ENCODE peak calls at places on chromosomes 7 and 10, in six cellular contexts. One of them, this sample, is unnamed.

GRCh38 chr10:78672898-78673297 is 395.9 kb upstream of the ZMIZ1 start:
- DNase-seq in posterior cingulate gyrus: no peak
- DNase-seq in MM.1S: no peak
- DNase-seq in fibroblast of the aortic adventitia: peak
- DNase-seq in WERI-Rb-1: no peak
- DNase-seq in NCI-H1417 treated with DMSO at 0.1 percent for 48 hours: no peak
- DNase-seq in this sample: no peak

GRCh38 chr7:110568388-110568787 is 522.5 kb upstream of the LRRN3 start:
- DNase-seq in posterior cingulate gyrus: no peak
- DNase-seq in MM.1S: no peak
- DNase-seq in fibroblast of the aortic adventitia: no peak
- DNase-seq in WERI-Rb-1: no peak
- DNase-seq in NCI-H1417 treated with DMSO at 0.1 percent for 48 hours: no peak
- DNase-seq in this sample: no peak

GRCh38 chr7:111560773-111561658 is 1.3 kb downstream of the IMMP2L start:
- DNase-seq in posterior cingulate gyrus: no peak
- DNase-seq in MM.1S: no peak
- DNase-seq in fibroblast of the aortic adventitia: peak
- DNase-seq in WERI-Rb-1: no peak
- DNase-seq in NCI-H1417 treated with DMSO at 0.1 percent for 48 hours: no peak
- DNase-seq in this sample: no peak

GRCh38 chr7:114949227-114949626 is 27.3 kb downstream of the MDFIC start:
- DNase-seq in posterior cingulate gyrus: no peak
- DNase-seq in MM.1S: peak
- DNase-seq in fibroblast of the aortic adventitia: no peak
- DNase-seq in WERI-Rb-1: no peak
- DNase-seq in NCI-H1417 treated with DMSO at 0.1 percent for 48 hours: no peak
- DNase-seq in this sample: no peak

GRCh38 chr10:78757542-78757941 is 311.2 kb upstream of the ZMIZ1 start:
- DNase-seq in posterior cingulate gyrus: no peak
- DNase-seq in MM.1S: no peak
- DNase-seq in fibroblast of the aortic adventitia: peak
- DNase-seq in WERI-Rb-1: no peak
- DNase-seq in NCI-H1417 treated with DMSO at 0.1 percent for 48 hours: no peak
- DNase-seq in this sample: no peak

GRCh38 chr7:115208710-115209540 is 287.0 kb downstream of the MDFIC start:
- DNase-seq in posterior cingulate gyrus: no peak
- DNase-seq in MM.1S: no peak
- DNase-seq in fibroblast of the aortic adventitia: no peak
- DNase-seq in WERI-Rb-1: peak
- DNase-seq in NCI-H1417 treated with DMSO at 0.1 percent for 48 hours: no peak
- DNase-seq in this sample: no peak

GRCh38 chr10:30062090-30062489 is 2.7 kb upstream of the JCAD start:
- DNase-seq in posterior cingulate gyrus: no peak
- DNase-seq in MM.1S: no peak
- DNase-seq in fibroblast of the aortic adventitia: peak
- DNase-seq in WERI-Rb-1: no peak
- DNase-seq in NCI-H1417 treated with DMSO at 0.1 percent for 48 hours: no peak
- DNase-seq in this sample: no peak

GRCh38 chr10:61642692-61643091 is 20.0 kb upstream of the CABCOCO1 start:
- DNase-seq in posterior cingulate gyrus: no peak
- DNase-seq in MM.1S: no peak
- DNase-seq in fibroblast of the aortic adventitia: peak
- DNase-seq in WERI-Rb-1: no peak
- DNase-seq in NCI-H1417 treated with DMSO at 0.1 percent for 48 hours: no peak
- DNase-seq in this sample: no peak

GRCh38 chr7:112985377-112985987 is 101.1 kb downstream of the GPR85 start:
- DNase-seq in posterior cingulate gyrus: no peak
- DNase-seq in MM.1S: no peak
- DNase-seq in fibroblast of the aortic adventitia: peak
- DNase-seq in WERI-Rb-1: no peak
- DNase-seq in NCI-H1417 treated with DMSO at 0.1 percent for 48 hours: no peak
- DNase-seq in this sample: no peak

GRCh38 chr10:11639861-11640764 is 28.7 kb upstream of the USP6NL start:
- DNase-seq in posterior cingulate gyrus: no peak
- DNase-seq in MM.1S: no peak
- DNase-seq in fibroblast of the aortic adventitia: no peak
- DNase-seq in WERI-Rb-1: no peak
- DNase-seq in NCI-H1417 treated with DMSO at 0.1 percent for 48 hours: no peak
- DNase-seq in this sample: no peak

GRCh38 chr10:7788640-7789335 is 811 bp downstream of the ATP5F1C start:
- DNase-seq in posterior cingulate gyrus: no peak
- DNase-seq in MM.1S: peak
- DNase-seq in fibroblast of the aortic adventitia: peak
- DNase-seq in WERI-Rb-1: no peak
- DNase-seq in NCI-H1417 treated with DMSO at 0.1 percent for 48 hours: no peak
- DNase-seq in this sample: no peak

GRCh38 chr10:117541909-117542705 is 439 bp upstream of the EMX2 start:
- DNase-seq in posterior cingulate gyrus: peak
- DNase-seq in MM.1S: no peak
- DNase-seq in fibroblast of the aortic adventitia: peak
- DNase-seq in WERI-Rb-1: no peak
- DNase-seq in NCI-H1417 treated with DMSO at 0.1 percent for 48 hours: no peak
- DNase-seq in this sample: no peak

GRCh38 chr10:31816318-31816717 is 112.3 kb downstream of the ARHGAP12 start:
- DNase-seq in posterior cingulate gyrus: no peak
- DNase-seq in MM.1S: no peak
- DNase-seq in fibroblast of the aortic adventitia: peak
- DNase-seq in WERI-Rb-1: no peak
- DNase-seq in NCI-H1417 treated with DMSO at 0.1 percent for 48 hours: no peak
- DNase-seq in this sample: no peak

GRCh38 chr7:115679976-115680375 is 350.6 kb downstream of the TFEC start:
- DNase-seq in posterior cingulate gyrus: no peak
- DNase-seq in MM.1S: peak
- DNase-seq in fibroblast of the aortic adventitia: peak
- DNase-seq in WERI-Rb-1: peak
- DNase-seq in NCI-H1417 treated with DMSO at 0.1 percent for 48 hours: no peak
- DNase-seq in this sample: peak

GRCh38 chr7:98251251-98251843 is 685 bp downstream of the TECPR1 start:
- DNase-seq in posterior cingulate gyrus: no peak
- DNase-seq in MM.1S: peak
- DNase-seq in fibroblast of the aortic adventitia: no peak
- DNase-seq in WERI-Rb-1: peak
- DNase-seq in NCI-H1417 treated with DMSO at 0.1 percent for 48 hours: no peak
- DNase-seq in this sample: no peak

GRCh38 chr7:70640266-70640833 is 491.6 kb upstream of the GALNT17 start:
- DNase-seq in posterior cingulate gyrus: no peak
- DNase-seq in MM.1S: no peak
- DNase-seq in fibroblast of the aortic adventitia: peak
- DNase-seq in WERI-Rb-1: no peak
- DNase-seq in NCI-H1417 treated with DMSO at 0.1 percent for 48 hours: no peak
- DNase-seq in this sample: no peak

GRCh38 chr7:140425718-140426117 is 21.9 kb downstream of the RAB19 start:
- DNase-seq in posterior cingulate gyrus: no peak
- DNase-seq in MM.1S: no peak
- DNase-seq in fibroblast of the aortic adventitia: no peak
- DNase-seq in WERI-Rb-1: no peak
- DNase-seq in NCI-H1417 treated with DMSO at 0.1 percent for 48 hours: no peak
- DNase-seq in this sample: no peak

GRCh38 chr10:120945801-120946302 is 94.7 kb downstream of the WDR11 start:
- DNase-seq in posterior cingulate gyrus: peak
- DNase-seq in MM.1S: no peak
- DNase-seq in fibroblast of the aortic adventitia: peak
- DNase-seq in WERI-Rb-1: no peak
- DNase-seq in NCI-H1417 treated with DMSO at 0.1 percent for 48 hours: no peak
- DNase-seq in this sample: no peak

GRCh38 chr7:105799006-105799405 is 77.4 kb downstream of the ATXN7L1 start:
- DNase-seq in posterior cingulate gyrus: no peak
- DNase-seq in MM.1S: no peak
- DNase-seq in fibroblast of the aortic adventitia: no peak
- DNase-seq in WERI-Rb-1: no peak
- DNase-seq in NCI-H1417 treated with DMSO at 0.1 percent for 48 hours: no peak
- DNase-seq in this sample: no peak

GRCh38 chr7:130881091-130881798 is 147.2 kb upstream of the KLF14 start:
- DNase-seq in posterior cingulate gyrus: no peak
- DNase-seq in MM.1S: no peak
- DNase-seq in fibroblast of the aortic adventitia: no peak
- DNase-seq in WERI-Rb-1: no peak
- DNase-seq in NCI-H1417 treated with DMSO at 0.1 percent for 48 hours: no peak
- DNase-seq in this sample: no peak

GRCh38 chr7:50531928-50532327 is 33.3 kb downstream of the DDC start:
- DNase-seq in posterior cingulate gyrus: peak
- DNase-seq in MM.1S: no peak
- DNase-seq in fibroblast of the aortic adventitia: no peak
- DNase-seq in WERI-Rb-1: peak
- DNase-seq in NCI-H1417 treated with DMSO at 0.1 percent for 48 hours: peak
- DNase-seq in this sample: no peak

GRCh38 chr10:88395677-88396076 is 187.4 kb downstream of the RNLS start:
- DNase-seq in posterior cingulate gyrus: no peak
- DNase-seq in MM.1S: no peak
- DNase-seq in fibroblast of the aortic adventitia: no peak
- DNase-seq in WERI-Rb-1: no peak
- DNase-seq in NCI-H1417 treated with DMSO at 0.1 percent for 48 hours: no peak
- DNase-seq in this sample: no peak

GRCh38 chr10:91462423-91462822 is 52.3 kb downstream of the HECTD2 start:
- DNase-seq in posterior cingulate gyrus: no peak
- DNase-seq in MM.1S: no peak
- DNase-seq in fibroblast of the aortic adventitia: peak
- DNase-seq in WERI-Rb-1: no peak
- DNase-seq in NCI-H1417 treated with DMSO at 0.1 percent for 48 hours: no peak
- DNase-seq in this sample: no peak

GRCh38 chr7:133550811-133551210 is 297.9 kb downstream of the EXOC4 start:
- DNase-seq in posterior cingulate gyrus: no peak
- DNase-seq in MM.1S: no peak
- DNase-seq in fibroblast of the aortic adventitia: no peak
- DNase-seq in WERI-Rb-1: no peak
- DNase-seq in NCI-H1417 treated with DMSO at 0.1 percent for 48 hours: no peak
- DNase-seq in this sample: no peak

GRCh38 chr10:51269816-51270215 is 195.5 kb downstream of the PRKG1 start:
- DNase-seq in posterior cingulate gyrus: no peak
- DNase-seq in MM.1S: no peak
- DNase-seq in fibroblast of the aortic adventitia: peak
- DNase-seq in WERI-Rb-1: no peak
- DNase-seq in NCI-H1417 treated with DMSO at 0.1 percent for 48 hours: no peak
- DNase-seq in this sample: no peak

This sample was measured in NCI-H187.